ENCODE peak calls at places on chromosome 21, in eight cellular contexts. H is NCI-H1092 treated with DMSO at 0.1 percent for 48 hours, U is head of caudate nucleus, F is left cardiac atrium, C is AG08395, I is HS-27A, G is A172, A is EL. Z is an unnamed sample.

GRCh38 chr21:33286600-33287456 is 20.7 kb downstream of the IL10RB start:
- DNase-seq in A (peak), C (peak), G (peak), F (peak), U (no peak), I (peak), H (peak), Z (peak)

GRCh38 chr21:16767201-16767600 is 745.6 kb upstream of the CXADR start:
- DNase-seq in U (no peak), I (no peak), C (no peak), F (no peak), H (no peak), A (no peak), G (no peak), Z (no peak)

GRCh38 chr21:16192900-16193299 is 463.1 kb downstream of the USP25 start:
- DNase-seq in F (no peak), A (peak), G (peak), I (no peak), C (no peak), U (no peak), H (no peak), Z (peak)

GRCh38 chr21:32353002-32353711 is 39.7 kb downstream of the URB1 start:
- DNase-seq in H (no peak), U (no peak), I (no peak), F (no peak), A (no peak), C (no peak), G (no peak), Z (no peak)

GRCh38 chr21:37220433-37220980 is 46.6 kb downstream of the VPS26C start:
- DNase-seq in F (no peak), H (peak), G (no peak), U (no peak), C (peak), A (peak), I (peak), Z (peak)

GRCh38 chr21:26061437-26061836 is 109.1 kb downstream of the APP start:
- DNase-seq in H (no peak), I (no peak), A (no peak), G (no peak), F (no peak), C (peak), U (no peak), Z (peak)

GRCh38 chr21:32366191-32366590 is 26.6 kb downstream of the URB1 start:
- DNase-seq in G (no peak), U (no peak), H (no peak), I (no peak), C (no peak), F (no peak), A (no peak), Z (no peak)

GRCh38 chr21:26946744-26947446 is 20.0 kb downstream of the ADAMTS5 start:
- DNase-seq in H (no peak), A (no peak), U (no peak), I (no peak), F (no peak), G (no peak), C (no peak), Z (no peak)

GRCh38 chr21:42238185-42238934 is 19.4 kb downstream of the ABCG1 start:
- DNase-seq in H (no peak), A (no peak), C (no peak), F (no peak), G (no peak), U (no peak), I (no peak), Z (no peak)

GRCh38 chr21:29501451-29501850 is 202.7 kb downstream of the BACH1 start:
- DNase-seq in I (peak), C (peak), A (peak), G (no peak), U (no peak), F (no peak), H (no peak), Z (peak)

GRCh38 chr21:45768741-45769049 is 125.2 kb downstream of the PCBP3 start:
- DNase-seq in H (no peak), C (no peak), I (no peak), G (no peak), A (no peak), F (no peak), U (no peak), Z (no peak)

GRCh38 chr21:16124397-16125130 is 394.8 kb downstream of the USP25 start:
- DNase-seq in A (peak), G (peak), I (peak), F (no peak), C (peak), U (no peak), H (no peak), Z (peak)